ENCODE peak calls at places on chromosomes 2 and 18, in seven cellular contexts. K, Q, X, T, N, S and I are unnamed samples.

GRCh38 chr2:206096876-206097275 is 10.9 kb upstream of the INO80D start:
- DNase-seq in K (no peak), Q (no peak), X (no peak), T (no peak), N (no peak), S (no peak), I (no peak)

GRCh38 chr18:38023871-38024270 is 458.3 kb upstream of the CELF4 start:
- DNase-seq in K (no peak), Q (no peak), X (no peak), T (no peak), N (no peak), S (no peak), I (no peak)

GRCh38 chr2:72081450-72081849 is 66.2 kb downstream of the CYP26B1 start:
- DNase-seq in K (no peak), Q (no peak), X (no peak), T (no peak), N (no peak), S (no peak), I (no peak)

GRCh38 chr2:181952413-181953226 is 33.0 kb upstream of the PPP1R1C start:
- DNase-seq in K (no peak), Q (no peak), X (no peak), T (no peak), N (no peak), S (no peak), I (no peak)

GRCh38 chr2:11896386-11896785 is 150.0 kb downstream of the LPIN1 start:
- DNase-seq in K (no peak), Q (no peak), X (no peak), T (no peak), N (no peak), S (no peak), I (no peak)

GRCh38 chr2:209383212-209383611 is 40.6 kb upstream of the MAP2 start:
- DNase-seq in K (no peak), Q (no peak), X (no peak), T (no peak), N (no peak), S (no peak), I (no peak)

GRCh38 chr2:78541451-78542267 is 483.8 kb upstream of the REG3G start:
- DNase-seq in K (no peak), Q (no peak), X (no peak), T (no peak), N (no peak), S (no peak), I (no peak)

GRCh38 chr18:31428211-31428610 is 19.3 kb upstream of the DSG3 start:
- DNase-seq in K (no peak), Q (no peak), X (no peak), T (no peak), N (no peak), S (no peak), I (no peak)

GRCh38 chr2:102051659-102052366 is 60.1 kb downstream of the IL1R2 start:
- DNase-seq in K (no peak), Q (no peak), X (no peak), T (no peak), N (no peak), S (no peak), I (no peak)

GRCh38 chr2:206127656-206128055 is 31.6 kb downstream of the NDUFS1 start:
- DNase-seq in K (no peak), Q (peak; percentile 8), X (no peak), T (no peak), N (no peak), S (no peak), I (no peak)

GRCh38 chr2:11617984-11618707 is 51.8 kb downstream of the NTSR2 start:
- DNase-seq in K (no peak), Q (no peak), X (no peak), T (no peak), N (no peak), S (no peak), I (no peak)

GRCh38 chr2:232335859-232336215 is 42.7 kb upstream of the ALPP start:
- DNase-seq in K (no peak), Q (no peak), X (no peak), T (no peak), N (no peak), S (peak; percentile 1), I (no peak)

GRCh38 chr2:207499114-207499513 is 30.6 kb upstream of the CREB1 start:
- DNase-seq in K (no peak), Q (peak; percentile 93), X (no peak), T (no peak), N (no peak), S (no peak), I (peak; percentile 24)

GRCh38 chr2:164710252-164710633 is 89.0 kb upstream of the GRB14 start:
- DNase-seq in K (no peak), Q (no peak), X (no peak), T (no peak), N (no peak), S (no peak), I (no peak)

GRCh38 chr2:71599646-71600236 is 146.4 kb downstream of the DYSF start:
- DNase-seq in K (no peak), Q (no peak), X (no peak), T (no peak), N (no peak), S (no peak), I (no peak)

GRCh38 chr2:18790465-18791171 is 201.2 kb upstream of the NT5C1B start:
- DNase-seq in K (no peak), Q (no peak), X (no peak), T (no peak), N (no peak), S (no peak), I (no peak)

GRCh38 chr2:173075781-173076556 is at the start of gene MAP3K20:
- DNase-seq in K (peak; percentile 59), Q (no peak), X (no peak), T (no peak), N (no peak), S (peak; percentile 34), I (peak; percentile 42)

GRCh38 chr2:71067567-71068217 is 756 bp upstream of the NAGK start:
- DNase-seq in K (peak; percentile 9), Q (no peak), X (no peak), T (no peak), N (no peak), S (no peak), I (no peak)

GRCh38 chr18:76463358-76463757 is 31.7 kb downstream of the ZNF516 start:
- DNase-seq in K (no peak), Q (no peak), X (no peak), T (no peak), N (no peak), S (no peak), I (no peak)

GRCh38 chr18:3394648-3395047 is 55.3 kb upstream of the TGIF1 start:
- DNase-seq in K (no peak), Q (no peak), X (no peak), T (no peak), N (no peak), S (no peak), I (no peak)

GRCh38 chr18:23225518-23225917 is 90.2 kb downstream of the CABLES1 start:
- DNase-seq in K (no peak), Q (no peak), X (no peak), T (no peak), N (no peak), S (no peak), I (no peak)

GRCh38 chr2:188291142-188291616 is 495 bp upstream of the GULP1 start:
- DNase-seq in K (no peak), Q (no peak), X (no peak), T (no peak), N (no peak), S (no peak), I (no peak)

GRCh38 chr2:48545244-48545643 is 15.3 kb downstream of the STON1 start:
- DNase-seq in K (no peak), Q (no peak), X (no peak), T (no peak), N (no peak), S (no peak), I (no peak)

GRCh38 chr18:79525556-79526467 is 130.1 kb downstream of the NFATC1 start:
- DNase-seq in K (no peak), Q (no peak), X (no peak), T (no peak), N (no peak), S (no peak), I (no peak)

GRCh38 chr2:5164806-5165525 is 527.2 kb upstream of the SOX11 start:
- DNase-seq in K (no peak), Q (no peak), X (no peak), T (no peak), N (no peak), S (no peak), I (no peak)

GRCh38 chr18:60020107-60020925 is 120.5 kb downstream of the PMAIP1 start:
- DNase-seq in K (no peak), Q (no peak), X (no peak), T (no peak), N (no peak), S (no peak), I (no peak)

GRCh38 chr2:221492606-221493005 is 79.5 kb downstream of the EPHA4 start:
- DNase-seq in K (no peak), Q (no peak), X (no peak), T (no peak), N (no peak), S (no peak), I (no peak)

GRCh38 chr2:138356178-138356577 is 145.4 kb upstream of the SPOPL start:
- DNase-seq in K (no peak), Q (no peak), X (no peak), T (no peak), N (no peak), S (no peak), I (no peak)

GRCh38 chr18:23232331-23232730 is 97.0 kb downstream of the CABLES1 start:
- DNase-seq in K (no peak), Q (no peak), X (no peak), T (no peak), N (no peak), S (no peak), I (peak; percentile 60)

GRCh38 chr2:206983156-206983875 is 44.0 kb downstream of the CPO start:
- DNase-seq in K (no peak), Q (no peak), X (no peak), T (no peak), N (no peak), S (no peak), I (no peak)

GRCh38 chr2:107717666-107718065 is 109.0 kb upstream of the RGPD4 start:
- DNase-seq in K (no peak), Q (no peak), X (no peak), T (no peak), N (no peak), S (no peak), I (no peak)

GRCh38 chr2:130382313-130382917 is 26.6 kb downstream of the PTPN18 start:
- DNase-seq in K (no peak), Q (no peak), X (no peak), T (no peak), N (no peak), S (no peak), I (no peak)

GRCh38 chr2:715038-715437 is 37.8 kb upstream of the TMEM18 start:
- DNase-seq in K (no peak), Q (no peak), X (no peak), T (no peak), N (no peak), S (no peak), I (no peak)

GRCh38 chr2:71941731-71942575 is 205.7 kb downstream of the CYP26B1 start:
- DNase-seq in K (no peak), Q (no peak), X (no peak), T (no peak), N (no peak), S (no peak), I (no peak)